ENCODE peak calls at places on chromosome 1, in ten cellular contexts. Z, L, F, Q, R, Y, K, E, T and S are unnamed samples.

GRCh38 chr1:5393146-5393545 is 599.1 kb downstream of the NPHP4 start:
- DNase-seq in Z (no peak), L (no peak), F (no peak), Q (no peak), R (no peak), Y (peak; percentile 12), K (no peak), E (no peak), T (no peak), S (no peak)

GRCh38 chr1:230399321-230400006 is 26.7 kb downstream of the PGBD5 start:
- DNase-seq in Z (no peak), L (no peak), F (no peak), Q (no peak), R (no peak), Y (no peak), K (no peak), E (no peak), T (no peak), S (no peak)

GRCh38 chr1:176604461-176604860 is 141.5 kb downstream of the PAPPA2 start:
- DNase-seq in Z (no peak), L (no peak), F (no peak), Q (no peak), R (no peak), Y (no peak), K (no peak), E (no peak), T (no peak), S (no peak)

GRCh38 chr1:56451491-56451890 is 127.9 kb downstream of the PLPP3 start:
- DNase-seq in Z (no peak), L (no peak), F (no peak), Q (no peak), R (no peak), Y (no peak), K (no peak), E (no peak), T (no peak), S (no peak)

GRCh38 chr1:5752715-5753330 is 239.4 kb downstream of the NPHP4 start:
- DNase-seq in Z (no peak), L (no peak), F (no peak), Q (no peak), R (no peak), Y (no peak), K (no peak), E (no peak), T (no peak), S (no peak)

GRCh38 chr1:72221811-72222210 is 60.5 kb downstream of the NEGR1 start:
- DNase-seq in Z (no peak), L (no peak), F (no peak), Q (no peak), R (no peak), Y (no peak), K (no peak), E (no peak), T (no peak), S (no peak)

GRCh38 chr1:3771108-3772026 is 1.2 kb upstream of the SMIM1 start:
- DNase-seq in Z (no peak), L (no peak), F (peak; percentile 28), Q (peak; percentile 60), R (no peak), Y (peak; percentile 32), K (peak; percentile 85), E (no peak), T (no peak), S (no peak)

GRCh38 chr1:181104790-181105133 is 16.3 kb downstream of the IER5 start:
- DNase-seq in Z (peak; percentile 53), L (no peak), F (peak; percentile 86), Q (peak; percentile 50), R (no peak), Y (peak; percentile 88), K (no peak), E (peak; percentile 35), T (no peak), S (no peak)

GRCh38 chr1:167791281-167792209 is 69.8 kb downstream of the MPZL1 start:
- DNase-seq in Z (no peak), L (no peak), F (no peak), Q (no peak), R (no peak), Y (peak; percentile 79), K (no peak), E (peak; percentile 87), T (peak; percentile 97), S (no peak)